ENCODE peak calls at places on chromosomes 16 and 17, in five cellular contexts. M is globus pallidus; B is NCI-H2107; Z is mesendoderm; O is CD4-positive, alpha-beta T cell. V is an unnamed sample.
A peak's percentile ranks its signal among the peaks of the same experiment; 100 is the strongest.

GRCh38 chr16:89200124-89200849 is at the start of gene SLC22A31:
- DNase-seq in O (no peak), B (no peak), M (no peak), Z (peak; percentile 28), V (no peak)

GRCh38 chr17:37358098-37358829 is 17.5 kb upstream of the C17orf78 start:
- DNase-seq in M (peak; percentile 60), O (no peak), Z (peak; percentile 96), B (peak; percentile 45), V (no peak)

GRCh38 chr16:11896776-11897175 is 19.0 kb downstream of the GSPT1 start:
- DNase-seq in O (no peak), M (no peak), Z (no peak), B (no peak), V (no peak)

GRCh38 chr16:89711601-89712475 is 8.9 kb downstream of the VPS9D1 start:
- DNase-seq in B (no peak), M (no peak), O (peak; percentile 61), Z (peak; percentile 72), V (no peak)

GRCh38 chr16:67268136-67268579 is 11.2 kb upstream of the PLEKHG4 start:
- DNase-seq in M (no peak), Z (peak; percentile 94), O (no peak), B (no peak), V (no peak)

GRCh38 chr17:27569257-27569722 is 61.7 kb upstream of the LGALS9 start:
- DNase-seq in M (no peak), O (no peak), B (no peak), Z (peak; percentile 93), V (no peak)

GRCh38 chr17:49108318-49108717 is 24.3 kb upstream of the B4GALNT2 start:
- DNase-seq in O (no peak), Z (peak; percentile 61), B (no peak), M (peak; percentile 29), V (no peak)

GRCh38 chr17:9306086-9306485 is 269.5 kb downstream of the STX8 start:
- DNase-seq in B (no peak), M (no peak), O (no peak), Z (peak; percentile 45), V (no peak)

GRCh38 chr16:71414038-71414437 is 27.8 kb downstream of the TLE7 start:
- DNase-seq in B (no peak), O (no peak), M (no peak), Z (no peak), V (no peak)

GRCh38 chr17:79988163-79988971 is 47.3 kb downstream of the TBC1D16 start:
- DNase-seq in B (peak; percentile 38), Z (no peak), M (no peak), O (no peak), V (no peak)

GRCh38 chr17:70896843-70897242 is 727.5 kb downstream of the KCNJ2 start:
- DNase-seq in O (no peak), B (no peak), Z (no peak), M (no peak), V (no peak)

GRCh38 chr16:86747761-86748160 is 169.4 kb downstream of the FOXL1 start:
- DNase-seq in M (no peak), O (no peak), B (no peak), Z (no peak), V (no peak)

GRCh38 chr17:27937026-27937546 is 43.9 kb upstream of the LYRM9 start:
- DNase-seq in B (no peak), O (no peak), Z (no peak), M (no peak), V (no peak)

GRCh38 chr17:9935408-9935807 is 30.3 kb upstream of the RCVRN start:
- DNase-seq in M (no peak), O (no peak), B (no peak), Z (no peak), V (no peak)

GRCh38 chr17:40936437-40936971 is 942 bp downstream of the KRT23 start:
- DNase-seq in M (no peak), Z (no peak), B (no peak), O (no peak), V (no peak)

GRCh38 chr17:46854515-46854914 is 3.1 kb downstream of the WNT9B start:
- DNase-seq in M (no peak), Z (no peak), O (no peak), B (no peak), V (no peak)

GRCh38 chr17:5027299-5027698 is 7.9 kb downstream of the SLC52A1 start:
- DNase-seq in Z (no peak), B (no peak), O (no peak), M (no peak), V (no peak)

GRCh38 chr16:16191493-16192167 is 31.7 kb downstream of the ABCC6 start:
- DNase-seq in M (no peak), O (no peak), B (no peak), Z (no peak), V (no peak)

GRCh38 chr17:80783971-80784370 is 207.7 kb upstream of the CHMP6 start:
- DNase-seq in M (no peak), Z (no peak), B (no peak), O (no peak), V (no peak)